ENCODE peak calls at places on chromosomes 1 and 21, in four cellular contexts. R is HCT116, E is endothelial cell of umbilical vein, F is GM23338. U is an unnamed sample.

GRCh38 chr1:17485280-17485679 is 45.8 kb upstream of the RCC2 start:
- DNase-seq in R (no peak), E (no peak), F (peak; percentile 77), U (no peak)

GRCh38 chr21:32587651-32588050 is 2.3 kb upstream of the TCP10L start:
- DNase-seq in R (no peak), E (no peak), F (no peak), U (no peak)

GRCh38 chr21:44865561-44866280 is 7.8 kb downstream of the PTTG1IP start:
- DNase-seq in R (no peak), E (no peak), F (no peak), U (no peak)

GRCh38 chr1:151511636-151512215 is 539 bp downstream of the CGN start:
- DNase-seq in R (no peak), E (no peak), F (peak; percentile 74), U (peak; percentile 66)

GRCh38 chr1:53558916-53559315 is 99.7 kb downstream of the DMRTB1 start:
- DNase-seq in R (no peak), E (no peak), F (no peak), U (no peak)

GRCh38 chr21:43684424-43684823 is 25.1 kb downstream of the RRP1B start:
- DNase-seq in R (no peak), E (peak; percentile 31), F (no peak), U (no peak)

GRCh38 chr21:26491663-26492062 is 81.4 kb downstream of the CYYR1 start:
- DNase-seq in R (no peak), E (no peak), F (no peak), U (no peak)

GRCh38 chr1:41038110-41038509 is 16.6 kb upstream of the SLFNL1 start:
- DNase-seq in R (no peak), E (no peak), F (peak; percentile 27), U (no peak)

GRCh38 chr1:233327938-233328660 is 575 bp downstream of the MAP3K21 start:
- DNase-seq in R (no peak), E (peak; percentile 10), F (peak; percentile 65), U (peak; percentile 32)

GRCh38 chr1:167332503-167332902 is 111.8 kb downstream of the POU2F1 start:
- DNase-seq in R (no peak), E (peak; percentile 21), F (no peak), U (no peak)

GRCh38 chr1:217138839-217139466 is 415.7 kb upstream of the ESRRG start:
- DNase-seq in R (no peak), E (no peak), F (peak; percentile 23), U (no peak)

GRCh38 chr1:30085814-30086770 is 637.3 kb downstream of the MATN1 start:
- DNase-seq in R (no peak), E (peak; percentile 17), F (peak; percentile 93), U (peak; percentile 41)

GRCh38 chr21:31798842-31799691 is 67.1 kb upstream of the SCAF4 start:
- DNase-seq in R (no peak), E (no peak), F (no peak), U (no peak)

GRCh38 chr21:37675202-37675801 is 241.0 kb downstream of the KCNJ6 start:
- DNase-seq in R (peak; percentile 27), E (peak; percentile 48), F (peak; percentile 90), U (peak; percentile 45)

GRCh38 chr21:41321908-41322495 is 5.4 kb downstream of the FAM3B start:
- DNase-seq in R (no peak), E (no peak), F (no peak), U (no peak)

GRCh38 chr1:43274804-43275180 is 5.0 kb downstream of the TMEM125 start:
- DNase-seq in R (no peak), E (no peak), F (no peak), U (no peak)

GRCh38 chr1:224502459-224503160 is 68.0 kb upstream of the WDR26 start:
- DNase-seq in R (no peak), E (peak; percentile 23), F (peak; percentile 53), U (peak; percentile 71)

GRCh38 chr1:225816643-225817538 is 7.0 kb downstream of the EPHX1 start:
- DNase-seq in R (no peak), E (peak; percentile 75), F (peak; percentile 35), U (peak; percentile 50)

GRCh38 chr1:35499652-35500176 is 57.5 kb downstream of the KIAA0319L start:
- DNase-seq in R (no peak), E (no peak), F (no peak), U (no peak)

GRCh38 chr1:161763522-161764098 is 2.5 kb upstream of the ATF6 start:
- DNase-seq in R (peak; percentile 75), E (peak; percentile 32), F (peak; percentile 71), U (no peak)

GRCh38 chr1:151037032-151037431 is 646 bp downstream of the BNIPL start:
- DNase-seq in R (no peak), E (no peak), F (no peak), U (no peak)

GRCh38 chr1:203461717-203462116 is 13.9 kb upstream of the PRELP start:
- DNase-seq in R (no peak), E (no peak), F (no peak), U (no peak)

GRCh38 chr1:183287191-183287675 is 101.2 kb downstream of the LAMC2 start:
- DNase-seq in R (no peak), E (peak; percentile 78), F (no peak), U (no peak)

GRCh38 chr1:106608836-106609235 is 447.6 kb upstream of the PRMT6 start:
- DNase-seq in R (no peak), E (no peak), F (no peak), U (no peak)

GRCh38 chr1:162905759-162906158 is 44.8 kb upstream of the CCDC190 start:
- DNase-seq in R (no peak), E (peak; percentile 53), F (no peak), U (no peak)

GRCh38 chr21:44972821-44973220 is 33.0 kb downstream of the SLX9 start:
- DNase-seq in R (no peak), E (no peak), F (no peak), U (no peak)

GRCh38 chr1:229986737-229987364 is 80.2 kb upstream of the GALNT2 start:
- DNase-seq in R (no peak), E (no peak), F (no peak), U (no peak)

GRCh38 chr1:43065191-43065590 is 106.5 kb upstream of the SLC2A1 start:
- DNase-seq in R (no peak), E (no peak), F (no peak), U (no peak)

GRCh38 chr1:21829294-21829693 is 17.2 kb downstream of the LDLRAD2 start:
- DNase-seq in R (no peak), E (no peak), F (no peak), U (no peak)

GRCh38 chr21:31278511-31279155 is 65.4 kb downstream of the TIAM1 start:
- DNase-seq in R (no peak), E (no peak), F (no peak), U (no peak)

GRCh38 chr1:83515566-83516169 is 483.3 kb downstream of the TTLL7 start:
- DNase-seq in R (no peak), E (no peak), F (no peak), U (no peak)

GRCh38 chr1:6126028-6126427 is 54.1 kb downstream of the CHD5 start:
- DNase-seq in R (no peak), E (no peak), F (no peak), U (no peak)

GRCh38 chr1:73327998-73328397 is 870.0 kb downstream of the LRRIQ3 start:
- DNase-seq in R (no peak), E (no peak), F (no peak), U (no peak)

GRCh38 chr21:28742527-28742926 is 250.2 kb downstream of the LTN1 start:
- DNase-seq in R (no peak), E (peak; percentile 61), F (no peak), U (no peak)

GRCh38 chr1:27122652-27123051 is 32.3 kb downstream of the SLC9A1 start:
- DNase-seq in R (no peak), E (peak; percentile 83), F (peak; percentile 34), U (peak; percentile 86)

GRCh38 chr1:43789604-43790288 is 82.4 kb downstream of the ST3GAL3 start:
- DNase-seq in R (no peak), E (no peak), F (no peak), U (no peak)

GRCh38 chr1:65209005-65209885 is 61.2 kb downstream of the AK4 start:
- DNase-seq in R (peak; percentile 31), E (peak; percentile 67), F (peak; percentile 70), U (peak; percentile 16)

GRCh38 chr1:59520759-59521442 is 224.0 kb downstream of the FGGY start:
- DNase-seq in R (no peak), E (peak; percentile 52), F (no peak), U (no peak)

GRCh38 chr1:157274698-157275534 is 136.7 kb upstream of the ETV3 start:
- DNase-seq in R (no peak), E (no peak), F (no peak), U (no peak)

GRCh38 chr1:241722984-241723383 is 70.9 kb downstream of the WDR64 start:
- DNase-seq in R (no peak), E (no peak), F (no peak), U (no peak)

GRCh38 chr1:241730031-241730430 is 78.0 kb downstream of the WDR64 start:
- DNase-seq in R (no peak), E (no peak), F (no peak), U (no peak)

GRCh38 chr1:241721011-241721410 is 68.9 kb downstream of the WDR64 start:
- DNase-seq in R (no peak), E (no peak), F (no peak), U (no peak)

DNA sequence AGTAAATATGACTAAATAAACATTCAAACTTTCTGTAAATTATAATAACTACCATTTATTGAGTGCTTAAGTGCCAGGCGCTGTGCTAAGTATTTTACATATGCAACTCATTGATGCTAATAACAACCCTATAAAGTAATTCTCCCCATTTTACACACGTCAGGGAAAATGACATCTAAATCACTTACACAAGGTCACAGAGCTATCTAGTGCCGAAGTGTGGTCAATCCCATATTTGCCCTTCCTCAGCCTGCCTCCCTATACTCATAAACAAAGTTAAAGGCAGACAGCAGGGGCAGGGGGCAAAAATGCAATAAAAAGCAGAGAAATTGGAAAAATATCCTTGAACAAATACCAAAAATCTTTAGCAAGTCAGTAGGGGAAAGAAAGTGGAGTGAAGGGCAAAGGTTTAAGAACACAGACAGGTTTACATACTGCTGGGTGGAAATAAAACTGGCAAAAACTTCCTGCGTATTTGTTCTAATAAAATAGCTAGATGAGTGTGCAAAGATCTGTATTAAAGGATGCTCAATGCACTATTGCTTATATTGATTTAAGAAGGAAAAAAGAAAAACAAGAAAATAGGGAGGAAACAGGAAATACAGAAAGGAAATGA is 72.8 kb downstream of the WDR64 start:
- DNase-seq in R (no peak), E (no peak), F (no peak), U (no peak)
- TF ChIP-seq CTCF in R (no peak), E (no peak), F (no peak), U (no peak)

GRCh38 chr1:199220046-199220445 is 581.2 kb downstream of the PTPRC start:
- DNase-seq in R (no peak), E (no peak), F (no peak), U (no peak)
- H3K27ac ChIP-seq in R (no peak overlapping the region), E (no peak overlapping the region), F (no peak overlapping the region), U (no peak overlapping the region)

GRCh38 chr1:226895644-226896043 is 25.2 kb downstream of the PSEN2 start:
- DNase-seq in R (no peak), E (no peak), F (no peak), U (no peak)
- TF ChIP-seq POLR2AphosphoS5 in R (no peak), E (no peak), F (no peak), U (no peak)

GRCh38 chr1:1306070-1306660 is 1.6 kb downstream of the ACAP3 start:
- DNase-seq in R (no peak), E (no peak), F (peak; percentile 60), U (no peak)
- TF ChIP-seq CTCF in R (peak; percentile 34), E (no peak), F (peak; percentile 49), U (no peak)

U was measured in transverse colon.